ENCODE peak calls at places on chromosome 2, in four cellular contexts. G, Z, Q and V are unnamed samples.

GRCh38 chr2:169877406-169877805 is 50.2 kb downstream of the UBR3 start:
- DNase-seq in G (no peak), Q (peak; percentile 31), Z (peak; percentile 59), V (no peak)

GRCh38 chr2:158407031-158407430 is 49.5 kb downstream of the CCDC148 start:
- DNase-seq in G (no peak), Z (no peak), Q (no peak), V (no peak)

GRCh38 chr2:100786297-100786658 is 33.7 kb upstream of the NPAS2 start:
- DNase-seq in G (no peak), Q (no peak), Z (no peak), V (no peak)

GRCh38 chr2:46589381-46589780 is 110.0 kb downstream of the TMEM247 start:
- DNase-seq in G (no peak), Q (no peak), Z (no peak), V (no peak)

GRCh38 chr2:2588777-2589176 is 257.7 kb upstream of the MYT1L start:
- DNase-seq in G (no peak), Z (no peak), Q (no peak), V (no peak)

GRCh38 chr2:214960677-214961076 is 151.2 kb upstream of the BARD1 start:
- DNase-seq in G (no peak), Q (no peak), Z (no peak), V (no peak)

GRCh38 chr2:145715601-145716000 is 1195.7 kb upstream of the ZEB2 start:
- DNase-seq in Q (no peak), G (no peak), Z (no peak), V (no peak)

GRCh38 chr2:36452279-36452678 is 96.7 kb downstream of the CRIM1 start:
- DNase-seq in G (no peak), Q (no peak), Z (no peak), V (no peak)

GRCh38 chr2:56682397-56682760 is 498.6 kb downstream of the CCDC85A start:
- DNase-seq in G (no peak), Q (no peak), Z (no peak), V (no peak)

GRCh38 chr2:232662486-232663260 is 29.3 kb downstream of the EFHD1 start:
- DNase-seq in G (no peak), Q (no peak), Z (no peak), V (no peak)

GRCh38 chr2:223488814-223489213 is 113.3 kb downstream of the SCG2 start:
- DNase-seq in G (no peak), Z (peak; percentile 29), Q (no peak), V (no peak)

GRCh38 chr2:61670591-61671503 is 132.7 kb upstream of the XPO1 start:
- DNase-seq in Q (no peak), G (no peak), Z (peak; percentile 23), V (peak; percentile 46)

GRCh38 chr2:118202707-118203303 is 114.5 kb downstream of the INSIG2 start:
- DNase-seq in Q (peak; percentile 54), G (peak; percentile 72), Z (peak; percentile 50), V (no peak)

GRCh38 chr2:45891719-45892118 is 240.2 kb downstream of the PRKCE start:
- DNase-seq in G (no peak), Z (no peak), Q (no peak), V (no peak)

GRCh38 chr2:57882895-57883515 is 163.6 kb upstream of the VRK2 start:
- DNase-seq in Q (no peak), Z (no peak), G (no peak), V (no peak)

GRCh38 chr2:67037655-67038054 is 359.5 kb upstream of the ETAA1 start:
- DNase-seq in G (no peak), Z (no peak), Q (no peak), V (no peak)

GRCh38 chr2:146324954-146325353 is 1519.9 kb upstream of the ACVR2A start:
- DNase-seq in Z (no peak), G (no peak), Q (no peak), V (no peak)

GRCh38 chr2:132009874-132010521 is 151.8 kb downstream of the ANKRD30BL start:
- DNase-seq in G (peak; percentile 25), Q (no peak), Z (peak; percentile 10), V (no peak)

GRCh38 chr2:152134488-152135280 is 35.8 kb upstream of the CACNB4 start:
- DNase-seq in Q (peak; percentile 42), Z (peak; percentile 62), G (no peak), V (peak; percentile 28)

GRCh38 chr2:201697899-201698298 is 545 bp downstream of the MPP4 start:
- DNase-seq in Z (no peak), G (no peak), Q (no peak), V (no peak)

GRCh38 chr2:106104332-106105062 is 89.6 kb downstream of the UXS1 start:
- DNase-seq in Q (peak; percentile 72), G (peak; percentile 65), Z (peak; percentile 77), V (no peak)

GRCh38 chr2:178301595-178302324 is 107.4 kb downstream of the OSBPL6 start:
- DNase-seq in Q (no peak), G (no peak), Z (no peak), V (no peak)

GRCh38 chr2:70270323-70270722 is 12.4 kb downstream of the PCYOX1 start:
- DNase-seq in G (no peak), Z (no peak), Q (no peak), V (no peak)

GRCh38 chr2:237440819-237441281 is 26.9 kb upstream of the COL6A3 start:
- DNase-seq in Z (no peak), G (no peak), Q (no peak), V (no peak)

GRCh38 chr2:121562269-121563176 is 31.8 kb downstream of the RNU4ATAC start:
- DNase-seq in Z (no peak), G (no peak), Q (no peak), V (no peak)

GRCh38 chr2:1024981-1025380 is 74.3 kb downstream of the SNTG2 start:
- DNase-seq in Q (no peak), G (no peak), Z (no peak), V (no peak)

GRCh38 chr2:70993689-70993986 is 1.0 kb downstream of the TEX261 start:
- DNase-seq in Z (no peak), G (no peak), Q (no peak), V (no peak)

GRCh38 chr2:205060269-205060668 is 515.0 kb downstream of the PARD3B start:
- DNase-seq in G (no peak), Z (no peak), Q (no peak), V (no peak)

GRCh38 chr2:217853301-217853881 is 149.4 kb downstream of the TNS1 start:
- DNase-seq in Q (no peak), G (no peak), Z (no peak), V (no peak)
- TF ChIP-seq CBFB in Q (no peak), G (no peak), Z (no peak), V (no peak)

GRCh38 chr2:129253461-129253812 is 726.0 kb upstream of the RAB6C start:
- DNase-seq in Z (peak; percentile 8), Q (no peak), G (peak; percentile 49), V (no peak)
- TF ChIP-seq CBFB in Z (no peak), Q (no peak), G (no peak), V (no peak)

GRCh38 chr2:240469747-240470146 is 34.3 kb downstream of the GPC1 start:
- DNase-seq in Q (no peak), G (no peak), Z (no peak), V (no peak)
- TF ChIP-seq CBFB in Q (no peak), G (no peak), Z (no peak), V (no peak)

DNA sequence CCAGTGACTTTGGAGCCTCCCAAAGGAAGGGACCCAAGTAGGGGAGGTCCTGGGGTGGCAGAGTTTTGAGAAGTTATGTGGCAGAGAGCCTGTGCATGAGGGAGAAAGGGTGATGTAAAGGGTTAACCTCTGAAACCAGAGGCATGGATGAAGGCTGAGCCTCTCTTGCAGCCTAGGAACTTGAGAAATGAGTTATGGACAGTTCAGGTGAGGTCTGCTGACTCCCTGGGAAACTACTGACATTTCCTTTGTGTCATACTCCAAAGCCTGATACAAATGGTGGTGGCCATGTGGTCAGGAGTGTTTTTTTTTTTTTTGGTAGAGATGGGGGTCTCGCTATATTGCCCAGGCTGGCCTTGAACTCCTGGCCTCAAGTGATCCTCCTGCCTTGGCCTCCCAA is 12.4 kb upstream of the GNLY start:
- DNase-seq in G (no peak), Z (no peak), Q (no peak), V (no peak)
- TF ChIP-seq CBFB in G (no peak), Z (no peak), Q (no peak), V (no peak)

GRCh38 chr2:230947908-230948365 is 22.9 kb upstream of the GPR55 start:
- DNase-seq in G (no peak), Z (no peak), Q (no peak), V (peak; percentile 71)
- TF ChIP-seq CBFB in G (no peak), Z (no peak), Q (no peak), V (peak; percentile 65)

DNA sequence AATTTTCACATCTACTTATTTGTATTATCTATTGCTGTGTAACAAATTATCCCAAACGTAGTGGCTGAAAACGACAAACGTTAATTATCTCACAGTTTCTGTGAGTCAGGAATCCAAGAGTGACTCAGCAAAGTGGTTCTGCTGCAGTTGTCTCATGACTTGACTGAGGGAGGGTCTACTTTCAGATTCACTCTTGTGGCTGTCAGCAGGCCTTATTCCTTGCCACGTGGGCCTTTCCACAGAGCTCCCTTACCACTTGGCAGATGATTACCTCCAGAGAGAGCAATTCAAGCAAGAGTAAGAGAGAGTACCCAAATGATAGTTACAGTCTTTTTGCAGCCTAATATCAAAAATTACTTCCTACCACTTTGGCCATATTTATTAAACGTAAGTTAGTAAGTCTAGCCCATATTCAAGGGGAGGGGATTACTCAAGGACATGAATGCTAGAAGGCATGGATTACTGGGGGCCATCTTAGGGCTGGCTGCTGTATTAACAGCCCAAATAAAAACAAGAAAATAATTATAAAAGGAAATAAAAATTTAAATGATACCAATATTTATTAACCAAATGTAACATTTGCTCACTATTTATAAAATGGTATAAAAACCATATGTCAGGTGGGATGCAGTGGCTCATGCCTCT is 48.7 kb upstream of the NBEAL1 start:
- DNase-seq in Z (peak; percentile 91), Q (peak; percentile 17), G (no peak), V (peak; percentile 60)
- TF ChIP-seq CBFB in Z (no peak), Q (no peak), G (no peak), V (no peak)

GRCh38 chr2:235535423-235536130 is 41.7 kb downstream of the AGAP1 start:
- DNase-seq in Z (no peak), G (no peak), Q (no peak), V (no peak)
- TF ChIP-seq CBFB in Z (no peak), G (no peak), Q (no peak), V (no peak)

DNA sequence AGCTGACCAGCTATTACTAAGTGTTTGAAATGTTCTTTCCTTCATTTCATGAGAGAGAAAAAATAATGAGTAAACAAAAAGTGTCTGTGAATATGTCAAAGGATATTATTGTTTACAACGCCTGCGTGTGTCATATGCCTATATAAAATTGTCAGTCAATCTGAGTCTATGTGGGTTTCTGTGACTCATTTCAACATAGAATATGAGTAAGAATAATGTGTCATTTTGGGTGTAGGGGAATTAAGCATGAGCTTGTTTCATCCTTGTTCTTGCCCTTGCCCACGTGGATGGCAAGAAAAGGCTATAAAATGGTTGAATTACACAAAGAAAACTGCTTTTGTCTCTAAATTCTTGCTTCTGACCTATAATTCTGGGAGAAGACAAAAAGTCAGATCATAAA is 466.0 kb downstream of the PTH2R start:
- DNase-seq in Q (no peak), G (no peak), Z (no peak), V (no peak)
- TF ChIP-seq CBFB in Q (no peak), G (no peak), Z (no peak), V (no peak)

GRCh38 chr2:32061973-32062861 is 1.1 kb upstream of the SPAST start:
- DNase-seq in G (no peak), Z (peak; percentile 80), Q (peak; percentile 78), V (no peak)
- TF ChIP-seq CBFB in G (no peak), Z (no peak), Q (no peak), V (peak; percentile 11)